ENCODE peak calls at places on chromosomes 12 and 14, in six cellular contexts. W is HepG2, C is endothelial cell of umbilical vein, U is WTC11, F is K562, Z is H1. Y is an unnamed sample.

GRCh38 chr12:6226701-6227096 is 26.5 kb downstream of the CD9 start:
- DNase-seq in W (no peak), C (no peak), U (no peak), F (no peak), Z (no peak), Y (no peak)

GRCh38 chr14:62409909-62410308 is 635.3 kb downstream of the KCNH5 start:
- DNase-seq in W (no peak), C (no peak), U (no peak), F (no peak), Z (no peak), Y (no peak)

GRCh38 chr14:39186941-39187525 is 12.0 kb downstream of the PNN start:
- DNase-seq in W (no peak), C (no peak), U (no peak), F (no peak), Z (no peak), Y (no peak)

GRCh38 chr14:89365071-89365801 is 51.8 kb downstream of the FOXN3 start:
- DNase-seq in W (no peak), C (no peak), U (no peak), F (no peak), Z (no peak), Y (no peak)

GRCh38 chr12:65609359-65609771 is 214.9 kb upstream of the HMGA2 start:
- DNase-seq in W (no peak), C (peak; percentile 79), U (no peak), F (no peak), Z (no peak), Y (no peak)

GRCh38 chr12:105092336-105092735 is 8.1 kb upstream of the ALDH1L2 start:
- DNase-seq in W (no peak), C (no peak), U (peak; percentile 75), F (no peak), Z (peak; percentile 89), Y (no peak)

GRCh38 chr12:63805704-63806672 is 26.3 kb downstream of the RXYLT1 start:
- DNase-seq in W (peak; percentile 59), C (no peak), U (no peak), F (no peak), Z (no peak), Y (peak; percentile 91)

GRCh38 chr14:27881646-27882045 is 884.9 kb upstream of the FOXG1 start:
- DNase-seq in W (no peak), C (no peak), U (peak; percentile 18), F (no peak), Z (no peak), Y (no peak)

GRCh38 chr14:52266179-52266578 is 1.3 kb upstream of the PTGDR start:
- DNase-seq in W (no peak), C (no peak), U (no peak), F (no peak), Z (no peak), Y (no peak)

GRCh38 chr12:50550530-50551223 is 45.9 kb downstream of the DIP2B start:
- DNase-seq in W (no peak), C (peak; percentile 80), U (no peak), F (peak; percentile 41), Z (no peak), Y (no peak)

GRCh38 chr12:55795950-55796349 is 21.6 kb downstream of the SARNP start:
- DNase-seq in W (no peak), C (no peak), U (no peak), F (no peak), Z (no peak), Y (no peak)

GRCh38 chr12:4564819-4565218 is 2.8 kb downstream of the DYRK4 start:
- DNase-seq in W (no peak), C (no peak), U (no peak), F (no peak), Z (no peak), Y (no peak)

GRCh38 chr12:95608252-95609033 is 57.2 kb upstream of the USP44 start:
- DNase-seq in W (peak; percentile 28), C (peak; percentile 91), U (peak; percentile 38), F (no peak), Z (peak; percentile 56), Y (peak; percentile 46)

GRCh38 chr14:97878727-97879126 is 1081.5 kb downstream of the VRK1 start:
- DNase-seq in W (no peak), C (no peak), U (no peak), F (no peak), Z (no peak), Y (no peak)

GRCh38 chr12:66398931-66399625 is 96.8 kb downstream of the HELB start:
- DNase-seq in W (no peak), C (peak; percentile 7), U (no peak), F (no peak), Z (no peak), Y (no peak)

GRCh38 chr14:95545769-95546168 is 10.9 kb downstream of the GLRX5 start:
- DNase-seq in W (no peak), C (peak; percentile 82), U (no peak), F (no peak), Z (no peak), Y (peak; percentile 58)

GRCh38 chr12:53515291-53515680 is 8.0 kb upstream of the NPFF start:
- DNase-seq in W (no peak), C (no peak), U (no peak), F (no peak), Z (no peak), Y (no peak)

GRCh38 chr12:120115066-120115465 is 1.5 kb downstream of the RAB35 start:
- DNase-seq in W (no peak), C (no peak), U (no peak), F (no peak), Z (no peak), Y (no peak)

GRCh38 chr12:120117961-120118709 is 1.6 kb upstream of the RAB35 start:
- DNase-seq in W (peak; percentile 45), C (peak; percentile 52), U (peak; percentile 54), F (peak; percentile 61), Z (no peak), Y (peak; percentile 65)

GRCh38 chr12:120116443-120116791 is at the start of gene RAB35:
- DNase-seq in W (no peak), C (no peak), U (no peak), F (no peak), Z (no peak), Y (peak; percentile 96)

GRCh38 chr12:120116792-120117651 is 469 bp upstream of the RAB35 start:
- DNase-seq in W (peak; percentile 86), C (peak; percentile 96), U (peak; percentile 98), F (peak; percentile 99), Z (peak; percentile 85), Y (peak; percentile 39)

DNA sequence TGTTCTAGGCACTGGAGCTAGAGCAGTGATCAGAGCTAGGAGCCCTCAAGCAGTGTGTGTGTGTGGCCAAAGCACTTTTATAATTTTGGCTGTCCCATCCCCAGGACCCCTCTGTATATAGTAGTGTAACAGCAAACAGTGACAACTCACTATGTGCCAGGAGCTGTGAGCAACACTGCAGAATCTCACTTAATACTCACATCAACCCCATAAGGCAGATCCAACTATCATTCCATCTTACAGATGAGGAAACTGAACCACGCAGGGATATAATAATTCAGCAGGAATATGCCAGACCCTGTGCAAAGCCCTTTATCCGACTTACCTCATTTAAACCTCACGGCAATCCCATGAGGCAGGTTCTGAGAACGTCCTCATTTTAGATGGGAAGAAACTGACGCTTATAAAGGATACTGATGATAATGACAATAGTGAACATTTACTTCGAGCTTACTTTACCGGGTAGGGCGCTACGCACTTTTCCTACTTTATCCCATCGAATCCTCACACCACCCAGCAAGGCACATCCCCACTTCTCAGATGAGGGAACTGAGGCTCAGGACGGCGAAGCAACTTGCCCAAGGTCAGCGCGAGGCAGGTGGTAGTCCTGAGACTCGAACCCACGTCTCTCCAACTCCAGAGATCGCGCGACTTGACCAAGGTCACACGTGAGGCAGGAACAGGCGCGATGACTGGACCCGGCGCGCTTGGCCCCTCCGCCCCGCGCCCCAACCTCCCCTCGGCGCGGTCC is 686 bp downstream of the RAB35 start:
- DNase-seq in W (peak; percentile 41), C (peak; percentile 37), U (peak; percentile 48), F (no peak), Z (no peak), Y (peak; percentile 63)
- TF ChIP-seq JUN in W (no peak), C (no peak), U (no peak), F (no peak), Z (no peak), Y (no peak)

GRCh38 chr12:79151956-79152355 is 287.4 kb downstream of the SYT1 start:
- DNase-seq in W (no peak), C (no peak), U (no peak), F (no peak), Z (no peak), Y (no peak)
- TF ChIP-seq JUN in W (no peak), C (no peak), U (no peak), F (no peak), Z (no peak), Y (no peak)

GRCh38 chr14:70536830-70537229 is 2.0 kb upstream of the ADAM20 start:
- DNase-seq in W (no peak), C (no peak), U (no peak), F (no peak), Z (no peak), Y (no peak)
- TF ChIP-seq JUN in W (no peak), C (no peak), U (no peak), F (no peak), Z (no peak), Y (no peak)

DNA sequence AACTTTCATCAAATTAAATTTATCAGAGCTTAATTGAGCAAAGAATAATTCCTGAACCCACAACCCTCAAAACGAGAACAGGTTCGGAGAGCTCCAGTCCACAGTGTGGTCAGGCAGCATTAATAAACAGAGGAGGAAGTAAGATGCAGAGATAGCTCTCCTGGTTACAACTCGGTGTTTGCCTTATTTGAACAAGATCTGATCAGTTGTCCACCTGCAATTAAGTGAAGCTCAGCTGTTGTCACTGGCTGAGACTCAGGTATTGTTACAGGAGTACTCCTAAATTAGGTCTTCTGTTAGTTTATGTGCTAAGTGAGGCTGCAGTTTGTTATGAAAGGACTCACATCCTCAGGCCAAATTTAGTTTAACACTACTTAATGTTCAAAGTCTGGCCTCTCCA is 451.4 kb upstream of the PDE3A start:
- DNase-seq in W (no peak), C (no peak), U (no peak), F (no peak), Z (no peak), Y (no peak)
- TF ChIP-seq JUN in W (no peak), C (no peak), U (no peak), F (no peak), Z (no peak), Y (no peak)

DNA sequence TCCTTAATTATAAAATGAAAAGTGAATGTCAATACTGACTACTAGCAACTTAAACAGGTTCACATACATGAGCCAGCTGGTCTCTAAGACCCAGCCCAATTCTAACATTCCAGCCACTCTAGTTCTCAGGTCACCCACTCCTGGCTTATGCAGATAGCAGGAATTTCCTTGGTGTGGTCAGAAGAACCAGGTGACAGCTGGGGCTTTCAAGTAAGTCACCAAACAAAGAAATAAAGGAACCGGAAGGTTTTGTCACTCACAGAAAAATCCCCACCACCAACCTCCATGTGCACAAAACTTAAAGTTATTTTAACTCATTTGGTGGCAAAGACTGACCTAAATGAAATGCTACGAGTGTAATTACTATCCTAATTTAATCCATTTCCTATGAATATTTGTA is 129.6 kb upstream of the CDKN3 start:
- DNase-seq in W (no peak), C (no peak), U (no peak), F (no peak), Z (no peak), Y (no peak)
- TF ChIP-seq JUN in W (no peak), C (no peak), U (no peak), F (no peak), Z (no peak), Y (no peak)